ENCODE peak calls at places on chromosome 2, in five cellular contexts. E is IMR-90, Y is prostate gland, L is K562, I is stomach. W is an unnamed sample.

GRCh38 chr2:147989809-147990403 is 30.6 kb downstream of the ORC4 start:
- DNase-seq in E (peak; percentile 72), L (peak; percentile 51), I (no peak), Y (no peak), W (peak; percentile 31)

GRCh38 chr2:27209621-27210401 is 2.0 kb upstream of the ATRAID start:
- DNase-seq in Y (no peak), E (peak; percentile 18), I (no peak), L (no peak), W (no peak)

GRCh38 chr2:63723709-63724108 is 118.0 kb upstream of the UGP2 start:
- DNase-seq in Y (no peak), L (no peak), I (no peak), E (no peak), W (no peak)

GRCh38 chr2:20313659-20314058 is 37.0 kb downstream of the PUM2 start:
- DNase-seq in Y (no peak), L (no peak), I (no peak), E (peak; percentile 27), W (no peak)

GRCh38 chr2:177403822-177404221 is 11.2 kb downstream of the AGPS start:
- DNase-seq in Y (no peak), L (no peak), E (no peak), I (no peak), W (no peak)

GRCh38 chr2:45293182-45293581 is 283.9 kb upstream of the SIX2 start:
- DNase-seq in E (peak; percentile 59), I (no peak), Y (peak; percentile 23), L (no peak), W (no peak)

GRCh38 chr2:1713839-1714236 is 30.5 kb downstream of the PXDN start:
- DNase-seq in Y (no peak), E (no peak), L (no peak), I (no peak), W (no peak)

GRCh38 chr2:105239924-105240323 is 1.6 kb upstream of the GPR45 start:
- DNase-seq in L (no peak), E (peak; percentile 94), I (no peak), Y (no peak), W (no peak)

GRCh38 chr2:4780679-4781078 is 911.5 kb upstream of the SOX11 start:
- DNase-seq in L (no peak), I (no peak), Y (no peak), E (no peak), W (no peak)

GRCh38 chr2:86054539-86055082 is 51.1 kb downstream of the POLR1A start:
- DNase-seq in I (no peak), Y (no peak), E (peak; percentile 52), L (no peak), W (peak; percentile 23)

GRCh38 chr2:213202006-213202405 is 50.6 kb upstream of the IKZF2 start:
- DNase-seq in L (no peak), I (no peak), Y (no peak), E (no peak), W (no peak)

GRCh38 chr2:88658890-88659881 is 31.9 kb upstream of the EIF2AK3 start:
- DNase-seq in L (peak; percentile 39), I (no peak), E (peak; percentile 71), Y (peak; percentile 10), W (no peak)

GRCh38 chr2:17233157-17233556 is 285.1 kb downstream of the RAD51AP2 start:
- DNase-seq in E (no peak), L (no peak), Y (no peak), I (no peak), W (no peak)

GRCh38 chr2:230956827-230957755 is 32.0 kb upstream of the GPR55 start:
- DNase-seq in Y (peak; percentile 22), E (peak; percentile 49), I (peak; percentile 46), L (peak; percentile 18), W (peak; percentile 44)

GRCh38 chr2:74205586-74205985 is 7.2 kb downstream of the MTHFD2 start:
- DNase-seq in I (peak; percentile 65), L (no peak), Y (peak; percentile 76), E (no peak), W (no peak)

GRCh38 chr2:146916914-146917313 is 927.9 kb upstream of the ACVR2A start:
- DNase-seq in I (no peak), Y (peak; percentile 58), L (no peak), E (no peak), W (no peak)

GRCh38 chr2:207474871-207475485 is 54.8 kb upstream of the CREB1 start:
- DNase-seq in Y (peak; percentile 34), E (peak; percentile 68), L (peak; percentile 15), I (no peak), W (peak; percentile 42)

GRCh38 chr2:47488870-47489584 is 86.1 kb downstream of the MSH2 start:
- DNase-seq in Y (no peak), I (no peak), L (no peak), E (peak; percentile 92), W (no peak)

GRCh38 chr2:159262904-159263303 is 23.6 kb downstream of the WDSUB1 start:
- DNase-seq in E (no peak), I (no peak), Y (no peak), L (no peak), W (no peak)

GRCh38 chr2:188894979-188895378 is 79.2 kb upstream of the COL3A1 start:
- DNase-seq in I (no peak), E (no peak), L (no peak), Y (no peak), W (no peak)

GRCh38 chr2:110702514-110702913 is 24.7 kb upstream of the BUB1 start:
- DNase-seq in E (no peak), Y (no peak), I (no peak), L (no peak), W (no peak)

GRCh38 chr2:86304416-86304815 is 33.0 kb downstream of the REEP1 start:
- DNase-seq in L (no peak), E (no peak), I (no peak), Y (no peak), W (no peak)

GRCh38 chr2:12721571-12722444 is 5.1 kb downstream of the TRIB2 start:
- DNase-seq in E (peak; percentile 57), I (no peak), Y (no peak), L (no peak), W (peak; percentile 27)

GRCh38 chr2:121350402-121350775 is 65.4 kb upstream of the TFCP2L1 start:
- DNase-seq in Y (no peak), E (no peak), L (no peak), I (no peak), W (no peak)

GRCh38 chr2:121351521-121352318 is 66.7 kb upstream of the TFCP2L1 start:
- DNase-seq in L (no peak), E (no peak), I (no peak), Y (no peak), W (no peak)

GRCh38 chr2:121348128-121348740 is 63.2 kb upstream of the TFCP2L1 start:
- DNase-seq in Y (no peak), I (no peak), E (no peak), L (no peak), W (no peak)

GRCh38 chr2:121349721-121350401 is 64.9 kb upstream of the TFCP2L1 start:
- DNase-seq in L (no peak), Y (no peak), I (no peak), E (no peak), W (no peak)

GRCh38 chr2:121350884-121351283 is 65.9 kb upstream of the TFCP2L1 start:
- DNase-seq in E (no peak), Y (no peak), I (no peak), L (no peak), W (no peak)
- H3K27ac ChIP-seq in E (no peak overlapping the region), Y (no peak overlapping the region), I (no peak overlapping the region), L (no peak overlapping the region), W (no peak overlapping the region)

GRCh38 chr2:162113088-162113770 is 38.8 kb downstream of the GCG start:
- DNase-seq in L (no peak), E (peak; percentile 7), I (no peak), Y (no peak), W (no peak)

GRCh38 chr2:162116372-162116771 is 35.7 kb downstream of the GCG start:
- DNase-seq in Y (no peak), E (no peak), I (no peak), L (no peak), W (no peak)

GRCh38 chr2:162114291-162114690 is 37.8 kb downstream of the GCG start:
- DNase-seq in E (no peak), Y (no peak), I (no peak), L (no peak), W (no peak)

GRCh38 chr2:162113771-162114168 is 38.3 kb downstream of the GCG start:
- DNase-seq in L (no peak), E (peak; percentile 80), I (no peak), Y (no peak), W (no peak)

DNA sequence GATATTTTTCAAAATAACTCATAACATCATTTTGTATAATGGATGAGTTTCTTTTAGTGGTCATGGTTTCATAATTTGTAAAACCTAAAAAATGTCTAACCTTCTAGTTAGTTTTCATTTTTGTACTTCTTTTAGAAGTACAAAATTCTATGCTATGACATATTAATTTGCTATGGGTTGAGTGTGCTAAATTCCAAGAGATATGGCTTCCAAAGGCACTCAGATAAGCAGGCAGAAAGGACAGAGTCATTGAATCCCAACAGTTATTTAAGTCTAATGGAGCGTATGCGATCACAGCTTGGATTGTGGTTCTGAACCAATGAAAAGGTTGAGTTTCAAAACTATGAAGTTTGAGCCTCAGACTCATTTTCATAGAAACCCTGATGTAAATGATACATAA is 37.0 kb downstream of the GCG start:
- DNase-seq in I (no peak), L (no peak), Y (no peak), E (no peak), W (no peak)
- TF ChIP-seq CTCF in I (no peak), L (no peak), Y (no peak), E (no peak), W (no peak)

DNA sequence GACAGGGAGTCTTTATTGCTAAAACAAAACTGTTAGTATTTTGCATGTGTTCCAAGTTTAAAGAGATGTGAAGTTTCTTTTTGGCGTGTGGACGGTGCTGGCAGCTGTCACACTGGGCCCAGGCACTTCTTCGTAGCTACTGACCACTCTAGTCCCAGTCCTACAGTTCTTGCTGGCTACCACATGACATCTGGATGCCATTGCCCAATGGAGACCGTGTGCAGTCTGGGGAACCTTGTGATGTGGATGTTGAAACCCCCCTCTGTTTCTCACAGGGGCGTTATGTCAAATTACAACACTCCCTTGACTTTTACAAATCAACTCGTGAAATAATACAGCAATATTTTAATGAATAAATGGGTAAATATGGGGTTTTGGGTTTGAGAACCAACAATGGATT is 1.1 kb downstream of the GPD2 start:
- DNase-seq in E (peak; percentile 43), Y (no peak), L (peak; percentile 21), I (peak; percentile 28), W (peak; percentile 47)
- TF ChIP-seq POLR2A in E (no peak), Y (peak; percentile 24), L (no peak), I (no peak), W (no peak)

DNA sequence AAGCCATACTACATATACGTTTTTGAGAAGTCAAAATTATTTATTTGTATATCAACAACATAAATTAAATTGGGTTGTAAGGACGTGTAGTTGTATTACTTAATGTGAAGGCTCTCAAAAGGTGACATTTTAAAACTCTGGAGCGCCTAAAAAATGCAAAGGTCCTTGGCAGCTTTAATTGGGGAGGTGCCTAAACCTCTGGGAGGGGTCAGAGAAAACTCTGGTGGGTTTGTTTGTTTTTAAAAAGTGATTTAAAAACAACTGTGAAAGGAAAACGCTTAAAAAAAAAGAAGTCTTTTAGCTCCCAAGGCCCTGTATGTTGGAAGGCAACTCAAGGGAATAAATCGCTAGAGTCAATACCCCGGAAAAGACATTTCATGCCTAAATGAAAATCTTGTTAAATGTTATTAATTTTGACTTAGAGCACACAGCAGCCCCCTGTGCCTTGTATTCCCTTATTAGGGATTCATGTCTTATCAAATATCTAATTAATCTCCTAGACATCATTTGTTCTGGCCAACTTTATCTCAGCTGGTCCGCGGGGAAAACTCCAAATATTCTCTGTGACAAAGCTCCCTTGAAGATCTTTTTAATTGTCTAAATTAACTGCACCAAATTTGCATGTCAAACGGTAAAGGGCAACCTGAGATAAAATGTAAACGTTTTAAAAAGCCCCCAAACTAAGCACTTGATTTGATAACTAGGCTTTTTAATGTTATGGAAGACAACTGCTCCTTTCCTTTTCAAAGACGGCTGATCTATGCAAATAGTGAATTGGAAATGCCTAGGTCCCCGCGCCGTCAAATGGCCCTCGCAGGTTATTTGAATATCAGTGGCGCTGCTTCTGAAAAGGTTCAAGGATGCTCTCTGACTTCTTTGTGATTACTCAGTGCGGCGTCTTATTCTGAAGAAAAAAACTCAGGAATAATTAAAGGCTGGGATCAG is 4.1 kb downstream of the SP9 start:
- DNase-seq in I (no peak), L (no peak), Y (no peak), E (no peak), W (no peak)
- H3K27ac ChIP-seq in I (no peak overlapping the region), L (no peak overlapping the region), Y (no peak overlapping the region), E (no peak overlapping the region), W (no peak overlapping the region)